ENCODE peak calls at places on chromosome 1, in eight cellular contexts. L, U, B, R, E, P, N and Y are unnamed samples.

GRCh38 chr1:219317762-219318353 is 144.2 kb downstream of the LYPLAL1 start:
- DNase-seq in L (no peak), U (no peak), B (no peak), R (no peak), E (no peak), P (no peak), N (no peak), Y (no peak)

GRCh38 chr1:177355575-177355974 is 184.8 kb downstream of the BRINP2 start:
- DNase-seq in L (no peak), U (no peak), B (no peak), R (no peak), E (no peak), P (no peak), N (no peak), Y (no peak)

GRCh38 chr1:119882172-119883029 is 13.9 kb downstream of the ADAM30 start:
- DNase-seq in L (no peak), U (no peak), B (no peak), R (peak), E (no peak), P (no peak), N (no peak), Y (no peak)

GRCh38 chr1:228212415-228212965 is 4.6 kb downstream of the OBSCN start:
- DNase-seq in L (no peak), U (no peak), B (no peak), R (no peak), E (no peak), P (no peak), N (no peak), Y (no peak)

GRCh38 chr1:225554216-225554812 is 98.6 kb downstream of the ENAH start:
- DNase-seq in L (no peak), U (no peak), B (peak), R (peak), E (peak), P (no peak), N (no peak), Y (no peak)

GRCh38 chr1:39720094-39720999 is 18.3 kb upstream of the PPIE start:
- DNase-seq in L (no peak), U (peak), B (peak), R (peak), E (peak), P (no peak), N (no peak), Y (no peak)

GRCh38 chr1:31904339-31905092 is 33.7 kb downstream of the PTP4A2 start:
- DNase-seq in L (no peak), U (no peak), B (no peak), R (no peak), E (no peak), P (no peak), N (no peak), Y (no peak)

GRCh38 chr1:241992734-241993133 is 6.2 kb downstream of the MAP1LC3C start:
- DNase-seq in L (no peak), U (no peak), B (no peak), R (no peak), E (no peak), P (no peak), N (no peak), Y (no peak)

GRCh38 chr1:115710859-115711624 is 57.5 kb downstream of the CASQ2 start:
- DNase-seq in L (no peak), U (no peak), B (no peak), R (no peak), E (no peak), P (no peak), N (no peak), Y (no peak)

GRCh38 chr1:54887665-54888071 is 673 bp upstream of the DHCR24 start:
- DNase-seq in L (no peak), U (no peak), B (no peak), R (no peak), E (no peak), P (no peak), N (no peak), Y (no peak)

GRCh38 chr1:205782627-205783470 is 7.6 kb upstream of the RAB29 start:
- DNase-seq in L (no peak), U (no peak), B (peak), R (no peak), E (no peak), P (no peak), N (no peak), Y (no peak)

GRCh38 chr1:9586147-9586766 is 2.5 kb upstream of the TMEM201 start:
- DNase-seq in L (no peak), U (no peak), B (no peak), R (no peak), E (no peak), P (no peak), N (no peak), Y (no peak)